ENCODE peak calls at places on chromosome 1, in seven cellular contexts. J, V, N, X, A, B and W are unnamed samples.

GRCh38 chr1:902023-902422 is 21.7 kb upstream of the SAMD11 start:
- DNase-seq in B (no peak), A (no peak), J (no peak), V (no peak), X (no peak), N (no peak), W (no peak)

GRCh38 chr1:198937231-198938031 is 298.6 kb downstream of the PTPRC start:
- DNase-seq in V (peak; percentile 95), B (peak; percentile 24), A (peak; percentile 97), J (peak; percentile 91), X (peak; percentile 96), N (peak; percentile 97), W (peak; percentile 88)

GRCh38 chr1:241647658-241648057 is 4.4 kb upstream of the WDR64 start:
- DNase-seq in V (no peak), N (peak; percentile 65), B (no peak), A (peak; percentile 70), J (peak; percentile 49), X (peak; percentile 57), W (no peak)

GRCh38 chr1:53316058-53316741 is 11.7 kb downstream of the LRP8 start:
- DNase-seq in V (peak; percentile 27), X (no peak), J (no peak), A (no peak), B (peak; percentile 47), N (peak; percentile 32), W (no peak)

GRCh38 chr1:119767486-119767885 is 1.2 kb downstream of the HMGCS2 start:
- DNase-seq in B (no peak), X (no peak), A (no peak), V (no peak), J (no peak), N (no peak), W (no peak)

GRCh38 chr1:218494000-218494399 is 148.9 kb downstream of the TGFB2 start:
- DNase-seq in A (no peak), B (peak; percentile 53), V (no peak), N (no peak), J (no peak), X (no peak), W (no peak)

GRCh38 chr1:53519412-53519811 is 60.2 kb downstream of the DMRTB1 start:
- DNase-seq in A (peak; percentile 59), V (no peak), B (peak; percentile 76), X (peak; percentile 40), J (no peak), N (no peak), W (no peak)

GRCh38 chr1:152036316-152037216 is at the start of gene S100A11:
- DNase-seq in B (peak; percentile 75), J (peak; percentile 88), X (peak; percentile 76), V (peak; percentile 82), N (peak; percentile 92), A (peak; percentile 87), W (peak; percentile 92)

GRCh38 chr1:195195423-195196057 is 1412.7 kb downstream of the KCNT2 start:
- DNase-seq in A (no peak), V (no peak), B (no peak), N (no peak), X (no peak), J (no peak), W (peak; percentile 98)

GRCh38 chr1:97332716-97333115 is 588.1 kb downstream of the DPYD start:
- DNase-seq in N (peak; percentile 44), J (peak; percentile 19), B (no peak), X (peak; percentile 90), A (peak; percentile 93), V (peak; percentile 89), W (no peak)

GRCh38 chr1:16236091-16236494 is 890 bp downstream of the CPLANE2 start:
- DNase-seq in N (peak; percentile 40), X (no peak), B (peak; percentile 46), J (peak; percentile 64), V (peak; percentile 18), A (no peak), W (peak; percentile 78)

GRCh38 chr1:56435434-56436337 is 143.7 kb downstream of the PLPP3 start:
- DNase-seq in V (no peak), A (no peak), J (no peak), B (peak; percentile 90), N (no peak), X (no peak), W (no peak)

GRCh38 chr1:90083995-90084394 is 89.1 kb downstream of the ZNF326 start:
- DNase-seq in J (no peak), A (no peak), X (no peak), N (no peak), B (no peak), V (no peak), W (no peak)

GRCh38 chr1:3564921-3565831 is 46.1 kb downstream of the MEGF6 start:
- DNase-seq in J (no peak), N (peak; percentile 10), B (peak; percentile 75), X (no peak), A (no peak), V (peak; percentile 10), W (peak; percentile 21)

GRCh38 chr1:150410582-150411101 is 46.7 kb downstream of the RPRD2 start:
- DNase-seq in J (peak; percentile 83), N (peak; percentile 15), V (peak; percentile 43), A (peak; percentile 54), X (peak; percentile 36), B (no peak), W (no peak)

DNA sequence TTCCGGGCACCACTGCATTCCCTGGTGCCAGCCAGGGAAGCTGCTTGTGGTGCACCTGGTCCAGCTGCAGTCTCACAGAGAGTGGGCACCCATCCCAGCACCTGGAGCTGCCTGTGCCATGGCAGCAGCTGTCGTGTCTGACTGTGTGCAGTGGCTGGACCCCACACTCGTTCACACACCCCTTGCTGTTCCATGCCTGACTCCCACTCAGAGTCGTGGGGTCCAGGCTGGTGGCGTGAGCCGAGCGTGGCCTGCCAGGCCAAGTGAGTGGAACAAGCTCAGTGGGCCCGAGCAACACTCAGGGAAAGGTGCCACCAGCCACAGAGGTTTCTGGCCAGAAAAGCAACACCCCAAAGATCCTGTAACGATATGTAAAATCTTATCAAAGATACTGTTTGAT is 97.2 kb upstream of the KCNK1 start:
- DNase-seq in B (no peak), X (no peak), A (no peak), N (no peak), J (no peak), V (no peak), W (no peak)
- H3K9ac ChIP-seq in B (no peak overlapping the region), X (no peak overlapping the region), A (no peak overlapping the region), N (no peak overlapping the region), J (no peak overlapping the region), V (no peak overlapping the region), W (no peak overlapping the region)

DNA sequence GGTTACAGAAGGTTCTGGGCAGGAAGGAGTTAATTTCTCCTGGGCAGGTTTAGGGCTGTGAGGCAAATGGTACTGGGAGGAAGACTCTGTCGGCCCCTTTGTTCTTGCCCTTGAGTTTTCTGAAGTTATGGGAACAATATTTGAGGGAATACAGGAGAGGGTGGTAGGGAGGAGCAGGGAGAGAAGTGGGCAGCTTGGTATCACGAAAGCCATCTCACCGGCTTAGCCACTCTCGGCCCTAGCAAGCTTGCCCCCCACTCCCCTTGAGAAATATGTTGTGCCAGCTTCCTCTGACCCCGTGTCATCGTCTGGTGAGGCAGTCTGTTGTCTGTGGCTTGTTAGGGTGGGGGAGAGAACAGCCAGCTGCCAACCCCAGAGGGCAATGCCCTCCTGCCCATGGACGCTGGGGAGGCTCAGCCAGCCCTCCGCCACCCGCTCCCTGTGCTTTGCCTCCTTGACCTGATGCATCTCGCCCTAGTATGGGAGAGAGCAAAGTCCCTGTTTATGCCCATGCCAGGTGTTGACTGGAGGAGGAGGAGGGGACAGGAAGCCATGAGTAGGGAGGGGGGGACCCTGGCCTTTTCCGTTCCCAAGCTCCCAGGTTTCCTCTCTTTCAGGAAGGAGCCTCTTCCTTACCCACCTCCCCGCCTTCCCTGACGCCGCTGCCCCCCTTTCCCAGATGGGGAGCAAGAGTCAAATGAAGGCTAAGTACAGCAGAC is 1.2 kb downstream of the EFNA1 start:
- DNase-seq in J (peak; percentile 60), A (no peak), V (no peak), X (no peak), B (no peak), N (no peak), W (no peak)
- H3K4me2 ChIP-seq in J (peak overlapping the region; percentile 100), A (no peak overlapping the region), V (peak overlapping the region; percentile 77), X (peak overlapping the region; percentile 90), B (peak overlapping the region; percentile 95), N (peak overlapping the region; percentile 79), W (no peak overlapping the region)

GRCh38 chr1:175193339-175193950 is 869 bp upstream of the KIAA0040 start:
- DNase-seq in V (no peak), X (no peak), A (no peak), J (peak; percentile 54), B (no peak), N (peak; percentile 9), W (peak; percentile 43)

GRCh38 chr1:175191654-175192053 is 922 bp downstream of the KIAA0040 start:
- DNase-seq in A (no peak), V (no peak), N (peak; percentile 24), X (no peak), J (peak; percentile 40), B (peak; percentile 14), W (peak; percentile 81)

GRCh38 chr1:175192630-175193338 is at the start of gene KIAA0040:
- DNase-seq in V (no peak), X (peak; percentile 8), N (peak; percentile 56), B (peak; percentile 72), A (peak; percentile 17), J (peak; percentile 84), W (peak; percentile 87)

GRCh38 chr1:175195281-175195680 is 2.7 kb upstream of the KIAA0040 start:
- DNase-seq in X (no peak), B (no peak), J (no peak), V (no peak), N (no peak), A (no peak), W (no peak)

DNA sequence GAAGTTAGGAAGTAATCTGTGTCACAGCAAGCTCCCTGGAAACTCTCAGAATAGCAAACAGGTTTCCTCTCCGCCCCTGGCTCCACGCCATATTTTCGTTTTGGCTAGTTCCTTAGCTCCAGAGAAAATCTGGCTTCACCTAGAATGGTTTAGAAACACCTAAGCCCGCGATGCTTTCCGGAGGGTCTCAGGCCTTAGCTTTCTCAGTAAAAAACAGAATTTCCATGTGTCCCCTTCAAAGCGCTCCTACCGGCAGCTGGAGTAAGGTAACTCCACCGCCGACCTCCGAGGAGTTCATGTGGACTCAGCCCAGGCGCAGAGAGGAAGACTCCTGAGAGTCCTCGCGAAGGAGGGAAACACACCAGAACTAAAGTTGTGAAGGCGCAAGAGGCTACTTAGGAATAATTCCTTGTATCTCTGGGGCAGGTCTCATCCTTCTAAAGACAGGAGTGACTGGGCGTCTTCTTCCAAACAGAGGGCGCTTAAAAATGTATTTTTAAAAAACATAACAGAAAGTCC is 406 bp downstream of the KIAA0040 start:
- DNase-seq in A (no peak), J (peak; percentile 69), N (peak; percentile 18), V (no peak), X (no peak), B (peak; percentile 42), W (peak; percentile 66)
- H3K9ac ChIP-seq in A (peak overlapping the region; percentile 1), J (peak overlapping the region; percentile 99), N (peak overlapping the region; percentile 64), V (no peak overlapping the region), X (peak overlapping the region; percentile 39), B (no peak overlapping the region), W (peak overlapping the region; percentile 74)

DNA sequence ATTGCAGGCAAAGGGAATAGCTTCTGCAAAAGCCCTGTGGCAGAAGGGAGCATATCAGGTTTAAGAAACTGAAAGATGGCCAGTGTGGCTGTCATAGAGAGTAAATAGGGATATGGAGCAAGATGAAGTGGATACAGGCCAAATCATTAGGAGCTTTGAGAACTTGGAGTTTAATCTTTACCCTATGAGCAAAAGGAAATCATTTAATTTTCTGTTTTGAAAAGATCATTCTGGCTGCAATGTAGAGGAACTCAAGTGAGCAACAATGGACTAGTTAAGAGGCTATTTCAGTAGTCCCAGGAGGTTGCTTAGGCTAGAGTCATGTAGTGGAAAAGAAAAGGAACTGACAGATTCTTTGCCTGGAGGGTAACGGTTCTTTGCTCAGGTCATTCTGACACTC is 47.2 kb downstream of the RAP1A start:
- DNase-seq in V (no peak), N (no peak), A (no peak), J (no peak), X (no peak), B (peak; percentile 10), W (no peak)
- H3K4me2 ChIP-seq in V (no peak overlapping the region), N (no peak overlapping the region), A (no peak overlapping the region), J (no peak overlapping the region), X (no peak overlapping the region), B (no peak overlapping the region), W (no peak overlapping the region)

GRCh38 chr1:9852004-9852403 is 28.2 kb upstream of the CLSTN1 start:
- DNase-seq in A (no peak), V (no peak), J (no peak), B (no peak), N (no peak), X (no peak), W (no peak)
- H3K9ac ChIP-seq in A (no peak overlapping the region), V (no peak overlapping the region), J (no peak overlapping the region), B (no peak overlapping the region), N (no peak overlapping the region), X (no peak overlapping the region), W (no peak overlapping the region)